ENCODE peak calls at places on chromosome X, in nine cellular contexts. One of them, this sample, is unnamed.

GRCh38 chrX:10972731-10973130 is 138.4 kb upstream of the HCCS start:
- DNase-seq in kidney glomerular epithelial cell: no peak
- DNase-seq in activated CD4-positive, alpha-beta T cell treated with anti-CD3 and anti-CD28 coated beads for 4 hours: no peak
- DNase-seq in NB4: no peak
- DNase-seq in NCI-H2107: no peak
- DNase-seq in GM12864: no peak
- DNase-seq in cardiac muscle cell: no peak
- DNase-seq in ureter: no peak
- DNase-seq in activated naive CD4-positive, alpha-beta T cell treated with anti-CD3 and anti-CD28 coated beads, Interleukin-2, amount 10 ng/mL, durations not matched to agents 7 days and 5 days: no peak
- DNase-seq in this sample: no peak

GRCh38 chrX:15382809-15383208 is 1.4 kb downstream of the VEGFD start:
- DNase-seq in kidney glomerular epithelial cell: no peak
- DNase-seq in NCI-H2107: no peak
- DNase-seq in activated CD4-positive, alpha-beta T cell treated with anti-CD3 and anti-CD28 coated beads for 4 hours: no peak
- DNase-seq in GM12864: no peak
- DNase-seq in NB4: peak
- DNase-seq in activated naive CD4-positive, alpha-beta T cell treated with anti-CD3 and anti-CD28 coated beads, Interleukin-2, amount 10 ng/mL, durations not matched to agents 7 days and 5 days: no peak
- DNase-seq in cardiac muscle cell: peak
- DNase-seq in ureter: no peak
- DNase-seq in this sample: no peak

GRCh38 chrX:154450312-154450711 is 6.4 kb downstream of the FAM50A start:
- DNase-seq in GM12864: no peak
- DNase-seq in activated naive CD4-positive, alpha-beta T cell treated with anti-CD3 and anti-CD28 coated beads, Interleukin-2, amount 10 ng/mL, durations not matched to agents 7 days and 5 days: no peak
- DNase-seq in activated CD4-positive, alpha-beta T cell treated with anti-CD3 and anti-CD28 coated beads for 4 hours: no peak
- DNase-seq in ureter: no peak
- DNase-seq in cardiac muscle cell: no peak
- DNase-seq in kidney glomerular epithelial cell: no peak
- DNase-seq in NB4: no peak
- DNase-seq in NCI-H2107: no peak
- DNase-seq in this sample: no peak

GRCh38 chrX:24341795-24342194 is 18.6 kb upstream of the SUPT20HL1 start:
- DNase-seq in activated naive CD4-positive, alpha-beta T cell treated with anti-CD3 and anti-CD28 coated beads, Interleukin-2, amount 10 ng/mL, durations not matched to agents 7 days and 5 days: no peak
- DNase-seq in kidney glomerular epithelial cell: no peak
- DNase-seq in NCI-H2107: no peak
- DNase-seq in NB4: no peak
- DNase-seq in ureter: no peak
- DNase-seq in cardiac muscle cell: no peak
- DNase-seq in activated CD4-positive, alpha-beta T cell treated with anti-CD3 and anti-CD28 coated beads for 4 hours: no peak
- DNase-seq in GM12864: no peak
- DNase-seq in this sample: no peak

GRCh38 chrX:68204639-68205038 is 228.7 kb downstream of the OPHN1 start:
- DNase-seq in kidney glomerular epithelial cell: no peak
- DNase-seq in NB4: no peak
- DNase-seq in GM12864: no peak
- DNase-seq in NCI-H2107: no peak
- DNase-seq in activated naive CD4-positive, alpha-beta T cell treated with anti-CD3 and anti-CD28 coated beads, Interleukin-2, amount 10 ng/mL, durations not matched to agents 7 days and 5 days: no peak
- DNase-seq in ureter: no peak
- DNase-seq in activated CD4-positive, alpha-beta T cell treated with anti-CD3 and anti-CD28 coated beads for 4 hours: no peak
- DNase-seq in cardiac muscle cell: no peak
- DNase-seq in this sample: no peak

GRCh38 chrX:53729756-53730155 is 43.2 kb upstream of the HUWE1 start:
- DNase-seq in ureter: no peak
- DNase-seq in GM12864: no peak
- DNase-seq in cardiac muscle cell: no peak
- DNase-seq in activated CD4-positive, alpha-beta T cell treated with anti-CD3 and anti-CD28 coated beads for 4 hours: no peak
- DNase-seq in activated naive CD4-positive, alpha-beta T cell treated with anti-CD3 and anti-CD28 coated beads, Interleukin-2, amount 10 ng/mL, durations not matched to agents 7 days and 5 days: no peak
- DNase-seq in NB4: no peak
- DNase-seq in NCI-H2107: no peak
- DNase-seq in kidney glomerular epithelial cell: no peak
- DNase-seq in this sample: no peak

GRCh38 chrX:123138473-123138872 is 45.6 kb upstream of the GRIA3 start:
- DNase-seq in NCI-H2107: no peak
- DNase-seq in cardiac muscle cell: no peak
- DNase-seq in ureter: no peak
- DNase-seq in GM12864: no peak
- DNase-seq in activated naive CD4-positive, alpha-beta T cell treated with anti-CD3 and anti-CD28 coated beads, Interleukin-2, amount 10 ng/mL, durations not matched to agents 7 days and 5 days: no peak
- DNase-seq in activated CD4-positive, alpha-beta T cell treated with anti-CD3 and anti-CD28 coated beads for 4 hours: no peak
- DNase-seq in NB4: no peak
- DNase-seq in kidney glomerular epithelial cell: no peak
- DNase-seq in this sample: no peak

GRCh38 chrX:153539171-153539978 is 21.9 kb downstream of the ATP2B3 start:
- DNase-seq in activated naive CD4-positive, alpha-beta T cell treated with anti-CD3 and anti-CD28 coated beads, Interleukin-2, amount 10 ng/mL, durations not matched to agents 7 days and 5 days: peak
- DNase-seq in cardiac muscle cell: peak
- DNase-seq in NB4: peak
- DNase-seq in ureter: peak
- DNase-seq in GM12864: no peak
- DNase-seq in kidney glomerular epithelial cell: peak
- DNase-seq in NCI-H2107: no peak
- DNase-seq in activated CD4-positive, alpha-beta T cell treated with anti-CD3 and anti-CD28 coated beads for 4 hours: peak
- DNase-seq in this sample: peak

GRCh38 chrX:24846551-24847170 is 152.9 kb downstream of the POLA1 start:
- DNase-seq in ureter: no peak
- DNase-seq in activated naive CD4-positive, alpha-beta T cell treated with anti-CD3 and anti-CD28 coated beads, Interleukin-2, amount 10 ng/mL, durations not matched to agents 7 days and 5 days: no peak
- DNase-seq in NCI-H2107: peak
- DNase-seq in activated CD4-positive, alpha-beta T cell treated with anti-CD3 and anti-CD28 coated beads for 4 hours: no peak
- DNase-seq in NB4: no peak
- DNase-seq in cardiac muscle cell: no peak
- DNase-seq in kidney glomerular epithelial cell: no peak
- DNase-seq in GM12864: no peak
- DNase-seq in this sample: no peak

GRCh38 chrX:19381326-19381725 is 37.6 kb downstream of the PDHA1 start:
- DNase-seq in ureter: no peak
- DNase-seq in NB4: no peak
- DNase-seq in kidney glomerular epithelial cell: no peak
- DNase-seq in NCI-H2107: no peak
- DNase-seq in cardiac muscle cell: no peak
- DNase-seq in activated CD4-positive, alpha-beta T cell treated with anti-CD3 and anti-CD28 coated beads for 4 hours: no peak
- DNase-seq in GM12864: no peak
- DNase-seq in activated naive CD4-positive, alpha-beta T cell treated with anti-CD3 and anti-CD28 coated beads, Interleukin-2, amount 10 ng/mL, durations not matched to agents 7 days and 5 days: no peak
- DNase-seq in this sample: no peak

GRCh38 chrX:150255441-150256296 is 107.4 kb upstream of the MAMLD1 start:
- DNase-seq in activated CD4-positive, alpha-beta T cell treated with anti-CD3 and anti-CD28 coated beads for 4 hours: no peak
- DNase-seq in ureter: no peak
- DNase-seq in NB4: no peak
- DNase-seq in kidney glomerular epithelial cell: no peak
- DNase-seq in cardiac muscle cell: no peak
- DNase-seq in activated naive CD4-positive, alpha-beta T cell treated with anti-CD3 and anti-CD28 coated beads, Interleukin-2, amount 10 ng/mL, durations not matched to agents 7 days and 5 days: no peak
- DNase-seq in GM12864: no peak
- DNase-seq in NCI-H2107: no peak
- DNase-seq in this sample: no peak

GRCh38 chrX:46376246-46376885 is 168.9 kb downstream of the ZNF674 start:
- DNase-seq in activated naive CD4-positive, alpha-beta T cell treated with anti-CD3 and anti-CD28 coated beads, Interleukin-2, amount 10 ng/mL, durations not matched to agents 7 days and 5 days: peak
- DNase-seq in activated CD4-positive, alpha-beta T cell treated with anti-CD3 and anti-CD28 coated beads for 4 hours: peak
- DNase-seq in cardiac muscle cell: peak
- DNase-seq in NCI-H2107: peak
- DNase-seq in kidney glomerular epithelial cell: peak
- DNase-seq in NB4: peak
- DNase-seq in ureter: no peak
- DNase-seq in GM12864: no peak
- DNase-seq in this sample: peak

GRCh38 chrX:46957299-46957698 is 45.1 kb downstream of the JADE3 start:
- DNase-seq in activated CD4-positive, alpha-beta T cell treated with anti-CD3 and anti-CD28 coated beads for 4 hours: no peak
- DNase-seq in NB4: no peak
- DNase-seq in GM12864: no peak
- DNase-seq in activated naive CD4-positive, alpha-beta T cell treated with anti-CD3 and anti-CD28 coated beads, Interleukin-2, amount 10 ng/mL, durations not matched to agents 7 days and 5 days: no peak
- DNase-seq in kidney glomerular epithelial cell: no peak
- DNase-seq in NCI-H2107: no peak
- DNase-seq in cardiac muscle cell: no peak
- DNase-seq in ureter: no peak
- DNase-seq in this sample: no peak

GRCh38 chrX:78024349-78025108 is 55.1 kb upstream of the PGAM4 start:
- DNase-seq in kidney glomerular epithelial cell: no peak
- DNase-seq in activated CD4-positive, alpha-beta T cell treated with anti-CD3 and anti-CD28 coated beads for 4 hours: peak
- DNase-seq in NB4: peak
- DNase-seq in cardiac muscle cell: no peak
- DNase-seq in NCI-H2107: no peak
- DNase-seq in GM12864: no peak
- DNase-seq in ureter: no peak
- DNase-seq in activated naive CD4-positive, alpha-beta T cell treated with anti-CD3 and anti-CD28 coated beads, Interleukin-2, amount 10 ng/mL, durations not matched to agents 7 days and 5 days: peak
- DNase-seq in this sample: peak

GRCh38 chrX:136725446-136726104 is 55.2 kb downstream of the ARHGEF6 start:
- DNase-seq in activated naive CD4-positive, alpha-beta T cell treated with anti-CD3 and anti-CD28 coated beads, Interleukin-2, amount 10 ng/mL, durations not matched to agents 7 days and 5 days: no peak
- DNase-seq in NB4: no peak
- DNase-seq in NCI-H2107: no peak
- DNase-seq in kidney glomerular epithelial cell: peak
- DNase-seq in ureter: no peak
- DNase-seq in activated CD4-positive, alpha-beta T cell treated with anti-CD3 and anti-CD28 coated beads for 4 hours: no peak
- DNase-seq in GM12864: no peak
- DNase-seq in cardiac muscle cell: no peak
- DNase-seq in this sample: peak

GRCh38 chrX:17635231-17635630 is 102.1 kb upstream of the SCML1 start:
- DNase-seq in activated naive CD4-positive, alpha-beta T cell treated with anti-CD3 and anti-CD28 coated beads, Interleukin-2, amount 10 ng/mL, durations not matched to agents 7 days and 5 days: no peak
- DNase-seq in NCI-H2107: peak
- DNase-seq in NB4: no peak
- DNase-seq in GM12864: no peak
- DNase-seq in ureter: no peak
- DNase-seq in activated CD4-positive, alpha-beta T cell treated with anti-CD3 and anti-CD28 coated beads for 4 hours: no peak
- DNase-seq in cardiac muscle cell: peak
- DNase-seq in kidney glomerular epithelial cell: no peak
- DNase-seq in this sample: peak

GRCh38 chrX:97126020-97126419 is 242.3 kb downstream of the RPA4 start:
- DNase-seq in NCI-H2107: no peak
- DNase-seq in kidney glomerular epithelial cell: no peak
- DNase-seq in GM12864: no peak
- DNase-seq in cardiac muscle cell: no peak
- DNase-seq in NB4: no peak
- DNase-seq in ureter: no peak
- DNase-seq in activated CD4-positive, alpha-beta T cell treated with anti-CD3 and anti-CD28 coated beads for 4 hours: no peak
- DNase-seq in activated naive CD4-positive, alpha-beta T cell treated with anti-CD3 and anti-CD28 coated beads, Interleukin-2, amount 10 ng/mL, durations not matched to agents 7 days and 5 days: no peak
- DNase-seq in this sample: no peak

GRCh38 chrX:24396236-24396929 is 35.9 kb downstream of the SUPT20HL1 start:
- DNase-seq in kidney glomerular epithelial cell: peak
- DNase-seq in cardiac muscle cell: no peak
- DNase-seq in activated CD4-positive, alpha-beta T cell treated with anti-CD3 and anti-CD28 coated beads for 4 hours: no peak
- DNase-seq in ureter: no peak
- DNase-seq in NCI-H2107: peak
- DNase-seq in activated naive CD4-positive, alpha-beta T cell treated with anti-CD3 and anti-CD28 coated beads, Interleukin-2, amount 10 ng/mL, durations not matched to agents 7 days and 5 days: no peak
- DNase-seq in NB4: peak
- DNase-seq in GM12864: no peak
- DNase-seq in this sample: peak

GRCh38 chrX:33725556-33726232 is 406.4 kb downstream of the FAM47A start:
- DNase-seq in activated CD4-positive, alpha-beta T cell treated with anti-CD3 and anti-CD28 coated beads for 4 hours: no peak
- DNase-seq in cardiac muscle cell: peak
- DNase-seq in activated naive CD4-positive, alpha-beta T cell treated with anti-CD3 and anti-CD28 coated beads, Interleukin-2, amount 10 ng/mL, durations not matched to agents 7 days and 5 days: no peak
- DNase-seq in ureter: no peak
- DNase-seq in GM12864: no peak
- DNase-seq in NCI-H2107: no peak
- DNase-seq in kidney glomerular epithelial cell: peak
- DNase-seq in NB4: peak
- DNase-seq in this sample: no peak

GRCh38 chrX:9456250-9457074 is 8.4 kb upstream of the TBL1X start:
- DNase-seq in cardiac muscle cell: no peak
- DNase-seq in GM12864: no peak
- DNase-seq in NB4: peak
- DNase-seq in activated naive CD4-positive, alpha-beta T cell treated with anti-CD3 and anti-CD28 coated beads, Interleukin-2, amount 10 ng/mL, durations not matched to agents 7 days and 5 days: peak
- DNase-seq in ureter: no peak
- DNase-seq in NCI-H2107: no peak
- DNase-seq in kidney glomerular epithelial cell: no peak
- DNase-seq in activated CD4-positive, alpha-beta T cell treated with anti-CD3 and anti-CD28 coated beads for 4 hours: peak
- DNase-seq in this sample: no peak

GRCh38 chrX:53997751-53998150 is 46.5 kb downstream of the PHF8 start:
- DNase-seq in activated naive CD4-positive, alpha-beta T cell treated with anti-CD3 and anti-CD28 coated beads, Interleukin-2, amount 10 ng/mL, durations not matched to agents 7 days and 5 days: no peak
- DNase-seq in NCI-H2107: no peak
- DNase-seq in kidney glomerular epithelial cell: no peak
- DNase-seq in NB4: no peak
- DNase-seq in activated CD4-positive, alpha-beta T cell treated with anti-CD3 and anti-CD28 coated beads for 4 hours: no peak
- DNase-seq in cardiac muscle cell: no peak
- DNase-seq in GM12864: no peak
- DNase-seq in ureter: no peak
- DNase-seq in this sample: no peak

GRCh38 chrX:31340587-31340986 is 268.7 kb upstream of the FTHL17 start:
- DNase-seq in ureter: no peak
- DNase-seq in NCI-H2107: no peak
- DNase-seq in cardiac muscle cell: no peak
- DNase-seq in activated naive CD4-positive, alpha-beta T cell treated with anti-CD3 and anti-CD28 coated beads, Interleukin-2, amount 10 ng/mL, durations not matched to agents 7 days and 5 days: no peak
- DNase-seq in kidney glomerular epithelial cell: no peak
- DNase-seq in GM12864: no peak
- DNase-seq in activated CD4-positive, alpha-beta T cell treated with anti-CD3 and anti-CD28 coated beads for 4 hours: no peak
- DNase-seq in NB4: no peak
- DNase-seq in this sample: no peak

GRCh38 chrX:37667141-37667540 is 18.4 kb upstream of the XK start:
- DNase-seq in activated CD4-positive, alpha-beta T cell treated with anti-CD3 and anti-CD28 coated beads for 4 hours: no peak
- DNase-seq in GM12864: no peak
- DNase-seq in NCI-H2107: no peak
- DNase-seq in kidney glomerular epithelial cell: no peak
- DNase-seq in cardiac muscle cell: no peak
- DNase-seq in activated naive CD4-positive, alpha-beta T cell treated with anti-CD3 and anti-CD28 coated beads, Interleukin-2, amount 10 ng/mL, durations not matched to agents 7 days and 5 days: no peak
- DNase-seq in ureter: no peak
- DNase-seq in NB4: no peak
- DNase-seq in this sample: no peak

GRCh38 chrX:132292753-132293152 is 73.5 kb upstream of the RAP2C start:
- DNase-seq in GM12864: peak
- DNase-seq in ureter: no peak
- DNase-seq in activated CD4-positive, alpha-beta T cell treated with anti-CD3 and anti-CD28 coated beads for 4 hours: peak
- DNase-seq in cardiac muscle cell: peak
- DNase-seq in kidney glomerular epithelial cell: no peak
- DNase-seq in NCI-H2107: no peak
- DNase-seq in NB4: peak
- DNase-seq in activated naive CD4-positive, alpha-beta T cell treated with anti-CD3 and anti-CD28 coated beads, Interleukin-2, amount 10 ng/mL, durations not matched to agents 7 days and 5 days: peak
- DNase-seq in this sample: peak

GRCh38 chrX:2794336-2794735 is 34.4 kb upstream of the GYG2 start:
- DNase-seq in GM12864: no peak
- DNase-seq in NCI-H2107: no peak
- DNase-seq in NB4: no peak
- DNase-seq in cardiac muscle cell: no peak
- DNase-seq in activated naive CD4-positive, alpha-beta T cell treated with anti-CD3 and anti-CD28 coated beads, Interleukin-2, amount 10 ng/mL, durations not matched to agents 7 days and 5 days: no peak
- DNase-seq in ureter: no peak
- DNase-seq in activated CD4-positive, alpha-beta T cell treated with anti-CD3 and anti-CD28 coated beads for 4 hours: no peak
- DNase-seq in kidney glomerular epithelial cell: no peak
- DNase-seq in this sample: no peak

GRCh38 chrX:4850312-4850711 is 1136.9 kb upstream of the PRKX start:
- DNase-seq in kidney glomerular epithelial cell: no peak
- DNase-seq in GM12864: no peak
- DNase-seq in ureter: no peak
- DNase-seq in NCI-H2107: no peak
- DNase-seq in cardiac muscle cell: no peak
- DNase-seq in activated CD4-positive, alpha-beta T cell treated with anti-CD3 and anti-CD28 coated beads for 4 hours: no peak
- DNase-seq in activated naive CD4-positive, alpha-beta T cell treated with anti-CD3 and anti-CD28 coated beads, Interleukin-2, amount 10 ng/mL, durations not matched to agents 7 days and 5 days: no peak
- DNase-seq in NB4: no peak
- DNase-seq in this sample: no peak

GRCh38 chrX:39201305-39201990 is 400.2 kb downstream of the MID1IP1 start:
- DNase-seq in ureter: no peak
- DNase-seq in NCI-H2107: no peak
- DNase-seq in GM12864: no peak
- DNase-seq in NB4: peak
- DNase-seq in kidney glomerular epithelial cell: peak
- DNase-seq in cardiac muscle cell: no peak
- DNase-seq in activated CD4-positive, alpha-beta T cell treated with anti-CD3 and anti-CD28 coated beads for 4 hours: no peak
- DNase-seq in activated naive CD4-positive, alpha-beta T cell treated with anti-CD3 and anti-CD28 coated beads, Interleukin-2, amount 10 ng/mL, durations not matched to agents 7 days and 5 days: no peak
- DNase-seq in this sample: peak

GRCh38 chrX:132592880-132593279 is 104.0 kb upstream of the MBNL3 start:
- DNase-seq in activated naive CD4-positive, alpha-beta T cell treated with anti-CD3 and anti-CD28 coated beads, Interleukin-2, amount 10 ng/mL, durations not matched to agents 7 days and 5 days: peak
- DNase-seq in GM12864: no peak
- DNase-seq in NCI-H2107: peak
- DNase-seq in kidney glomerular epithelial cell: no peak
- DNase-seq in activated CD4-positive, alpha-beta T cell treated with anti-CD3 and anti-CD28 coated beads for 4 hours: no peak
- DNase-seq in cardiac muscle cell: peak
- DNase-seq in ureter: no peak
- DNase-seq in NB4: peak
- DNase-seq in this sample: no peak

GRCh38 chrX:104987063-104987462 is 233.4 kb downstream of the TEX13A start:
- DNase-seq in cardiac muscle cell: no peak
- DNase-seq in NB4: no peak
- DNase-seq in activated naive CD4-positive, alpha-beta T cell treated with anti-CD3 and anti-CD28 coated beads, Interleukin-2, amount 10 ng/mL, durations not matched to agents 7 days and 5 days: no peak
- DNase-seq in activated CD4-positive, alpha-beta T cell treated with anti-CD3 and anti-CD28 coated beads for 4 hours: no peak
- DNase-seq in NCI-H2107: no peak
- DNase-seq in ureter: no peak
- DNase-seq in GM12864: no peak
- DNase-seq in kidney glomerular epithelial cell: peak
- DNase-seq in this sample: no peak

GRCh38 chrX:47576021-47576898 is 6.0 kb upstream of the TIMP1 start:
- DNase-seq in NCI-H2107: no peak
- DNase-seq in activated naive CD4-positive, alpha-beta T cell treated with anti-CD3 and anti-CD28 coated beads, Interleukin-2, amount 10 ng/mL, durations not matched to agents 7 days and 5 days: no peak
- DNase-seq in ureter: no peak
- DNase-seq in activated CD4-positive, alpha-beta T cell treated with anti-CD3 and anti-CD28 coated beads for 4 hours: no peak
- DNase-seq in kidney glomerular epithelial cell: no peak
- DNase-seq in cardiac muscle cell: no peak
- DNase-seq in NB4: no peak
- DNase-seq in GM12864: no peak
- DNase-seq in this sample: no peak

GRCh38 chrX:121581885-121582284 is 534.5 kb downstream of the GLUD2 start:
- DNase-seq in cardiac muscle cell: peak
- DNase-seq in NCI-H2107: no peak
- DNase-seq in NB4: peak
- DNase-seq in GM12864: no peak
- DNase-seq in kidney glomerular epithelial cell: no peak
- DNase-seq in ureter: no peak
- DNase-seq in activated naive CD4-positive, alpha-beta T cell treated with anti-CD3 and anti-CD28 coated beads, Interleukin-2, amount 10 ng/mL, durations not matched to agents 7 days and 5 days: no peak
- DNase-seq in activated CD4-positive, alpha-beta T cell treated with anti-CD3 and anti-CD28 coated beads for 4 hours: no peak
- DNase-seq in this sample: no peak